ENCODE peak calls at places on chromosome 7, in seven cellular contexts. D is body of pancreas, G is adrenal gland, O is stomach, K is psoas muscle, Q is upper lobe of right lung, S is RWPE1. U is an unnamed sample.
A peak's percentile ranks its signal among the peaks of the same experiment; 100 is the strongest.

GRCh38 chr7:116443101-116443523 is 56.4 kb upstream of the CAV2 start:
- DNase-seq in Q (no peak), D (no peak), O (no peak), S (peak; percentile 88), K (no peak), G (no peak), U (no peak)

GRCh38 chr7:134744569-134744968 is 34.9 kb upstream of the CALD1 start:
- DNase-seq in G (no peak), S (no peak), Q (no peak), D (no peak), O (no peak), K (no peak), U (no peak)

GRCh38 chr7:134907639-134908038 is 78.7 kb upstream of the AGBL3 start:
- DNase-seq in D (no peak), O (no peak), S (no peak), G (no peak), K (no peak), Q (no peak), U (no peak)

GRCh38 chr7:50304158-50304910 is at the start of gene IKZF1:
- DNase-seq in G (peak; percentile 46), D (peak; percentile 43), O (peak; percentile 65), Q (peak; percentile 90), K (peak; percentile 61), S (no peak), U (peak; percentile 70)

GRCh38 chr7:102061981-102062390 is 224.7 kb upstream of the SH2B2 start:
- DNase-seq in Q (peak; percentile 73), D (no peak), K (no peak), G (no peak), S (no peak), O (no peak), U (no peak)

GRCh38 chr7:149355390-149356048 is 93.5 kb downstream of the ZNF783 start:
- DNase-seq in K (no peak), Q (no peak), D (no peak), S (peak; percentile 43), G (no peak), O (no peak), U (no peak)

GRCh38 chr7:104366390-104366789 is 38.0 kb downstream of the LHFPL3 start:
- DNase-seq in S (no peak), D (no peak), O (no peak), Q (no peak), G (no peak), K (no peak), U (no peak)

GRCh38 chr7:18495412-18496335 is at the start of gene HDAC9:
- DNase-seq in O (no peak), Q (no peak), G (peak; percentile 37), K (peak; percentile 14), D (peak; percentile 18), S (no peak), U (peak; percentile 67)

GRCh38 chr7:45184326-45185027 is 26.9 kb downstream of the RAMP3 start:
- DNase-seq in O (peak; percentile 19), D (no peak), Q (peak; percentile 38), S (no peak), G (no peak), K (no peak), U (peak; percentile 13)

GRCh38 chr7:106058925-106059324 is 53.2 kb downstream of the SYPL1 start:
- DNase-seq in S (no peak), G (no peak), O (no peak), K (no peak), D (no peak), Q (no peak), U (no peak)

GRCh38 chr7:924541-925231 is 29.8 kb downstream of the ADAP1 start:
- DNase-seq in K (no peak), O (peak; percentile 25), S (no peak), Q (peak; percentile 63), D (peak; percentile 8), G (peak; percentile 12), U (peak; percentile 16)

GRCh38 chr7:88322151-88322550 is 15.5 kb upstream of the STEAP4 start:
- DNase-seq in D (no peak), S (no peak), O (no peak), G (no peak), Q (no peak), K (no peak), U (no peak)

GRCh38 chr7:88324699-88325098 is 18.0 kb upstream of the STEAP4 start:
- DNase-seq in G (no peak), Q (no peak), K (no peak), O (no peak), D (no peak), S (no peak), U (no peak)

GRCh38 chr7:88317422-88317821 is 10.7 kb upstream of the STEAP4 start:
- DNase-seq in G (no peak), O (no peak), S (no peak), D (no peak), K (no peak), Q (no peak), U (no peak)

GRCh38 chr7:88318196-88318595 is 11.5 kb upstream of the STEAP4 start:
- DNase-seq in K (no peak), Q (no peak), G (no peak), D (no peak), S (peak; percentile 24), O (no peak), U (no peak)

DNA sequence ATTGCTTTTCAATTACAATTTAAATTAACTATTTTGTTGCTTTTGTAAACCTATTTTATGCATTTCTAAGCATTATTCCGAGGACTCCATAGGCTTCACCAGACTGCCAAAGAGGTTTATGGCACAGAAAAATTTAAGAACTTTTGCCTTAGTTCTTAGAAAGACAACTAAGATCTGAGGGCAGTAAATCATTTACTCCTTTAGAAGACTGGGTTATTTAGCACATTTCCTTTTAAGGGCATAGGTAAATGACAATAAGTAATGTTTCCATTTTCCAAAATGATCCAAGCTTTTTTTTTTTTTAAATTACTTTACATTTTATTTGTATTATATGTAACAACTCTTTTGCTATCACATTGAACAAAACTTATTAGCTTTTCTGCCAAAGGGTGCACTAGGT is 15.0 kb upstream of the STEAP4 start:
- DNase-seq in S (no peak), G (no peak), O (no peak), Q (no peak), K (no peak), D (no peak), U (no peak)
- H3K27ac ChIP-seq in S (no peak overlapping the region), G (no peak overlapping the region), O (no peak overlapping the region), Q (no peak overlapping the region), K (no peak overlapping the region), D (no peak overlapping the region), U (no peak overlapping the region)

GRCh38 chr7:100019908-100020307 is 4.5 kb downstream of the ZKSCAN1 start:
- DNase-seq in Q (no peak), G (no peak), S (no peak), O (no peak), K (no peak), D (no peak), U (no peak)

GRCh38 chr7:100016209-100016901 is 959 bp downstream of the ZKSCAN1 start:
- DNase-seq in S (no peak), G (no peak), O (no peak), Q (no peak), K (no peak), D (no peak), U (no peak)

GRCh38 chr7:100015232-100016208 is at the start of gene ZKSCAN1:
- DNase-seq in K (peak; percentile 89), O (peak; percentile 92), D (peak; percentile 90), S (peak; percentile 94), G (peak; percentile 94), Q (peak; percentile 93), U (peak; percentile 93)

GRCh38 chr7:100017300-100017699 is 1.9 kb downstream of the ZKSCAN1 start:
- DNase-seq in O (peak; percentile 84), K (no peak), D (peak; percentile 78), Q (no peak), S (no peak), G (no peak), U (no peak)

GRCh38 chr7:100017875-100018274 is 2.5 kb downstream of the ZKSCAN1 start:
- DNase-seq in G (no peak), Q (no peak), K (no peak), O (no peak), S (no peak), D (no peak), U (no peak)
- H3K27ac ChIP-seq in G (peak overlapping the region; percentile 99), Q (no peak overlapping the region), K (no peak overlapping the region), O (peak overlapping the region; percentile 100), S (no peak overlapping the region), D (peak overlapping the region; percentile 77), U (no peak overlapping the region)

GRCh38 chr7:27162548-27162848 is 2.8 kb downstream of the HOXA9 start:
- DNase-seq in O (no peak), K (no peak), D (no peak), G (no peak), S (no peak), Q (no peak), U (no peak)

GRCh38 chr7:27161721-27162547 is 3.4 kb downstream of the HOXA9 start:
- DNase-seq in Q (peak; percentile 59), G (peak; percentile 19), K (no peak), O (no peak), S (no peak), D (no peak), U (no peak)

GRCh38 chr7:27164381-27165088 is 802 bp downstream of the HOXA9 start:
- DNase-seq in Q (peak; percentile 70), O (no peak), G (peak; percentile 34), S (no peak), K (peak; percentile 22), D (no peak), U (no peak)

GRCh38 chr7:27163776-27164380 is 1.5 kb downstream of the HOXA9 start:
- DNase-seq in S (no peak), D (no peak), K (no peak), G (peak; percentile 14), O (no peak), Q (peak; percentile 7), U (no peak)

DNA sequence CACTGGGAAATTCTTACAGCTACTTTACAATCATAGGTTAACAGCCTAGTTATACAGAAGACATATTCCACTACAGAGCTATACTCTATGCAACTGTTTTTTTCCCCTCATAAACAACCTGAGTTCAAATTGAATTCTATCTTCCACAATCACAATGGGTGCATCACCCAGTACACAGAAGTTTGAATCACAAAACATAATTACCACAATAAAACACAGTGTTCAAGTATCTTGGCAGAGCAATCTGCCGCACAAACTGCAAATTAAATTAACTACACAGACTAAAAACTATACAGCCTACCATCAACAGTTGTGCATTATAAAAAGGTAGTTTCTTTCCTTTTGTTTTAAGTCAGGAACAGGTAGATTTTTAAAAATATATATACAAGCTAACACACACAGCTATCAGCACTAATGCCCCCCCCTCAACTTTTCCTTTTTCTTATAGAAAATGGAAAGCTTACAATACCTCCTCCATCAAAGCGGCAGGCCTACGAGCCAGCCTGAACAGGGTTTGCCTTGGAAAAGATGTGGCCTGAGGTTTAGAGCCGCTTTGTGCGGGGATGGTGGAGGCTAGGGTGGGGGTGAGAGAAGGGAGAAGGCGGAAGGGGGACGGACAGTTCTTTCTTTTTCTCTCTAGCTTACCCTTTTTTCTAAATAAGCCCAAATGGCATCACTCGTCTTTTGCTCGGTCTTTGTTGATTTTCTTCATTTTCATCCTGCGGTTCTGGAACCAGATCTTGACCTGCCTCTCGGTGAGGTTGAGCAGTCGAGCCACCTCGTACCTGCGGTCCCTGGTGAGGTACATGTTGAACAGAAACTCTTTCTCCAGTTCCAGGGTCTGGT is 2.2 kb downstream of the HOXA9 start:
- DNase-seq in K (no peak), G (no peak), O (no peak), D (no peak), Q (peak; percentile 13), S (no peak), U (no peak)
- H3K27ac ChIP-seq in K (peak overlapping the region; percentile 92), G (no peak overlapping the region), O (no peak overlapping the region), D (no peak overlapping the region), Q (no peak overlapping the region), S (peak overlapping the region; percentile 96), U (no peak overlapping the region)

DNA sequence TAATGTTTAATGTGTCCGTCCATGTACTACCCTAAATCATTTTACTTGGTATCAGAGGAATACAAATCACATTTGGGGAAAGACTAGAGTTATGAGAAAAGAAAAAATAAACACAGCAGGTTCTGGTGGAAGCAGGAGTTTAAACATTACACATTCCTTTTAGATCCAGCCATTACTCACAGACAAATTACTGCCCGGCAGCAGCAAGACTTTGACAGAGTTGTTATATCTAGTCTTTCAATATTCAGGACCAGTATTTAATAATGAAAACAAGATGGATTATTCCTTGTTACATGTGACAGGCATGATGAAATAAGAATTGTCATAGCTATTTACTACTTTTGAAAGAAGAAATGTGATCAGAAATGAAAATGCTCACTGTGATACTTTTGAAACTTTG is 131.8 kb upstream of the GNAI1 start:
- DNase-seq in K (no peak), S (no peak), O (no peak), D (no peak), Q (no peak), G (no peak), U (no peak)
- H3K27ac ChIP-seq in K (no peak overlapping the region), S (no peak overlapping the region), O (no peak overlapping the region), D (no peak overlapping the region), Q (no peak overlapping the region), G (no peak overlapping the region), U (no peak overlapping the region)

U was measured in heart left ventricle.